ENCODE peak calls at places on chromosomes 2 and 18, in four cellular contexts. E is stomach, G is AG09319, O is foreskin fibroblast. D is an unnamed sample.
A peak's percentile ranks its signal among the peaks of the same experiment; 100 is the strongest.

GRCh38 chr2:43623052-43623451 is 14.0 kb upstream of the PLEKHH2 start:
- DNase-seq in G (no peak), E (no peak), O (peak; percentile 69), D (no peak)

GRCh38 chr2:40606862-40607261 is 155.0 kb upstream of the SLC8A1 start:
- DNase-seq in O (no peak), E (no peak), G (no peak), D (no peak)

GRCh38 chr2:239830718-239831271 is 194.3 kb downstream of the NDUFA10 start:
- DNase-seq in E (peak; percentile 24), G (no peak), O (no peak), D (no peak)

GRCh38 chr2:202112041-202112440 is 39.0 kb downstream of the KIAA2012 start:
- DNase-seq in G (no peak), E (no peak), O (no peak), D (no peak)

GRCh38 chr2:1900736-1901135 is 156.4 kb upstream of the PXDN start:
- DNase-seq in E (no peak), G (no peak), O (no peak), D (peak; percentile 36)

GRCh38 chr2:75200140-75200985 is 1.0 kb upstream of the TACR1 start:
- DNase-seq in E (peak; percentile 79), G (no peak), O (peak; percentile 59), D (peak; percentile 88)

GRCh38 chr2:16581241-16581640 is 84.4 kb downstream of the CYRIA start:
- DNase-seq in G (no peak), E (no peak), O (no peak), D (no peak)

GRCh38 chr18:59470627-59471121 is 111.6 kb upstream of the LMAN1 start:
- DNase-seq in G (no peak), O (no peak), E (no peak), D (no peak)

GRCh38 chr18:74613390-74613789 is 15.7 kb downstream of the ZNF407 start:
- DNase-seq in O (no peak), G (no peak), E (no peak), D (no peak)

GRCh38 chr2:55518846-55519167 is 711 bp upstream of the CFAP36 start:
- DNase-seq in E (no peak), G (no peak), O (peak; percentile 18), D (no peak)

GRCh38 chr18:37107748-37108522 is 279.0 kb downstream of the KIAA1328 start:
- DNase-seq in E (no peak), O (no peak), G (no peak), D (no peak)

GRCh38 chr2:15407666-15408065 is 153.5 kb downstream of the NBAS start:
- DNase-seq in O (no peak), E (no peak), G (no peak), D (no peak)

GRCh38 chr18:60010513-60010912 is 110.7 kb downstream of the PMAIP1 start:
- DNase-seq in O (no peak), G (no peak), E (no peak), D (peak; percentile 87)

DNA sequence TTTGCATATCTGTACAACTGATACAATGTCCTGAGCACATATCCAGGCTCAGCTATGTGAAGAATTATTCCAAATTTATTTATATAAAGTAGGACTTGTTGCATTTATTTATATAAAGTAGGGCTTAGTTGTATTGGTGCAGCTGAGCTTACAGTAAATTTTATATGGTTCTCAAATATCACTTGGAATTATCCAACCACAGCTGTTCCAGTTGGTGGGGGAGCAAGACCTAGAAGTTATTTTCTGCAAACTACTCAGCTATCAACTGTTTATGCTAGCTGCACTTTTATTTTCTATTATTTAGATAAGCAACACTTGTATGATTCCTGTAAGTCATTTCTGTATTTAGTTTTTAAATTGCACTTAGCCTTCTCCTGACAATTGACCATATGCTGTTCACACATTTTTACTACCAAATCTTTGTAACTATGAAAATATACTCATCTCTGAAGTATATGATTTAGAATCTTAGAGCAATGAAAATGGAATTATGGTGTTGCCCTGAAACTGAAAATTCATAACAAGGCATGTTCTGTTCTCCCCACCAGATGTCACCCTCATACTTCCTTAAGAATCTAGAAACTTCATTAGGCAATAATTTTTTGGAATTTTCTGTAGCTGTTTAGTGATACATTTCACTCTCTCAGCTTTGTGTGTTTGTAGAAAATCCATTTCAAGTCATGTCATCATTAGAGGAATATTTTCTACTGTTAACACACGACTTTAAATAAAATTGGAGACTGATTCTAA is 157.0 kb upstream of the CBLN2 start:
- DNase-seq in G (no peak), E (no peak), O (peak; percentile 33), D (no peak)
- TF ChIP-seq CTCF in G (peak; percentile 47), E (no peak), O (peak; percentile 20), D (peak; percentile 79)

DNA sequence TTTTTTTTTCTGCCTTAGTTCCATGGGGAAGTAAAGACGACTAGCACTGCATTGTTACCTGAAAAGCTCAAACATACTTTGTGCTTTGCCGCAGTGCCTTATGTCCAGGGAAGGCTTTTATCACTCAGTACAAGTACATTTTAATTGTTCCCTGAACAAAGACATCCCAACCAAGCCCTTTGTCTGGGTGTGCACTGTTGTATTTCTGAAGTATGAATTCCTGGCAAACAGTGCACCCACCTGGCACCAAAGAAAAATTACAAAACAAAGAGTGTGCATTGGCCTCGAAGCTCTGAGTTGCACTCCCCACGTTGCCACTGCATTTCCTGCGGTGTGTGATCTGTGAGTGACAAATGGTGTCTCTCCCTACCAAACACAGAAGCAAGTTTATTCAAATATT is 858.5 kb upstream of the PIK3C3 start:
- DNase-seq in E (no peak), O (peak; percentile 43), G (no peak), D (no peak)
- TF ChIP-seq CTCF in E (no peak), O (peak; percentile 22), G (no peak), D (peak; percentile 72)

GRCh38 chr18:47893939-47894699 is 36.3 kb downstream of the SMAD2 start:
- DNase-seq in G (no peak), E (no peak), O (no peak), D (no peak)
- TF ChIP-seq CTCF in G (no peak), E (no peak), O (no peak), D (no peak)

GRCh38 chr18:62399781-62400308 is 74.7 kb downstream of the TNFRSF11A start:
- DNase-seq in E (no peak), G (no peak), O (no peak), D (no peak)
- TF ChIP-seq CTCF in E (no peak), G (no peak), O (no peak), D (peak; percentile 32)

GRCh38 chr2:216464104-216464720 is 34.4 kb upstream of the RPL37A start:
- DNase-seq in G (no peak), O (no peak), E (no peak), D (no peak)

GRCh38 chr2:216465580-216466197 is 33.0 kb upstream of the RPL37A start:
- DNase-seq in O (peak; percentile 83), E (no peak), G (no peak), D (no peak)

GRCh38 chr2:216467845-216468244 is 30.8 kb upstream of the RPL37A start:
- DNase-seq in E (no peak), G (no peak), O (no peak), D (no peak)

DNA sequence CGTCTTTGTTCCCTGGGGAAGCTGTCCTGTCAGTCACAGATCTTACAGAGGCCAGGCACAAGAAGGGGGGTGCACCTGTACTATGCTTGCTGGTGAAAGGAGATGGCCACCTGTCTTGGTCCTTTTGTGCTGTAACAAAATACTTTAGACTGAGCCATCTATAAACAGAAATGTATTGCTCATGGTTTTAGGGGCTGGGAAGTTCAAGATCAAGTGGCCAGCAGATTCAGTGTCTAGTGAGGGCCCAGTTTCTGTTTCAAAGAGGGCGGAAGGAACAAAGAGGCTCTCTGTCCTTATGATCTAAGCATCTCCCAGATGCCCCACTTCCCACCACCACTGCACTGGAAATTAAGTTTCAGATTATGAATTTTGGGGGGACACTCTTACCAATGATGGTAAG is 35.5 kb upstream of the RPL37A start:
- DNase-seq in E (no peak), O (no peak), G (no peak), D (no peak)
- TF ChIP-seq CTCF in E (no peak), O (no peak), G (no peak), D (no peak)

DNA sequence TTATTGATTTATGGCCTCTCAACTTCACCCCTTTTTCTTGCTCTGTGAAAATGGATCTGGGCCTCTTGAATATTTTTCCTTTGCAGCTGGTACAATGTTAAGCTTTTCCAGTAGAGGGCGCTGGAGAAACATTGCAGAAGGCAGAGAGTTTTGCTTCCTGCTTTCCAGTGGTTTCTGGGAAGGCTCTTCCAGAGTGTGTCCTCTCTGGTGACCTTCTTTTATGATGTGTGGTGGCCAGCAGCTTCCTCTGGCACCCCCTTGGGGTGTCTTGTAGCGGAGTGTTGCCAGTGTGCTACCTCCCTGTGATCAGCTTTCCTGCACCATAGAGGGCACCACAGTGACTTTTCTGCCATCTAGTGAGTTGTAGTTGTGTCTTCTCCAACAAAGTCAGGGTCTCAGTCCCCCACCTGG is 25.4 kb upstream of the MGAT5 start:
- DNase-seq in G (no peak), E (no peak), O (peak; percentile 24), D (no peak)
- TF ChIP-seq CTCF in G (peak; percentile 21), E (no peak), O (peak; percentile 31), D (peak; percentile 61)

DNA sequence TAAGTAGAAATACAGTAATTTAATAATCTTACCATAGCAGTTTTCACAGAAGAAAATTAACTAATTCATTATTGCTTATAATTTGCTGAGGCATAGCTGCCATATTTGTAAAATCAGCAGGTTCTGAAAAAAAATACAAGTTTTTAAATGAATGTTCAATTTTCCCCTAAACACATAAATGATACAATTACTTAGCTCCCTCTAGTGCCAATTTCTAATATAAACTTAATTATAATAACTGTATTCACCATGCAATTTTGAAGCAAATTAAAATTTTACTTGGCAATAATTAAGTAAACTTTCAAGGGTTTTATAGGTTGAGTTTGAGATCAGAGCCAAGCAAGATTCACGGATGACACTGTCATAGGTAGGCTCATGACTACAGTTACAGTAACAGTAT is 1321.6 kb upstream of the ACVR2A start:
- DNase-seq in E (no peak), O (peak; percentile 5), G (no peak), D (no peak)
- TF ChIP-seq CTCF in E (no peak), O (no peak), G (peak; percentile 9), D (peak; percentile 88)

GRCh38 chr2:65686928-65687521 is 254.6 kb upstream of the SPRED2 start:
- DNase-seq in E (no peak), G (no peak), O (no peak), D (no peak)
- TF ChIP-seq CTCF in E (no peak), G (no peak), O (no peak), D (peak; percentile 37)

D was measured in chondrocyte.